ENCODE peak calls at places on chromosome 5, in four cellular contexts. W is RWPE1, K is mucosa of descending colon, J is natural killer cell. Q is an unnamed sample.

GRCh38 chr5:19862711-19863110 is 125.3 kb downstream of the CDH18 start:
- DNase-seq in W (no peak), J (no peak), K (no peak), Q (no peak)

GRCh38 chr5:35094966-35095365 is 47.2 kb upstream of the AGXT2 start:
- DNase-seq in K (no peak), W (no peak), J (no peak), Q (no peak)

GRCh38 chr5:14715481-14715880 is 51.0 kb downstream of the OTULIN start:
- DNase-seq in J (no peak), K (no peak), W (no peak), Q (no peak)

GRCh38 chr5:123735384-123735783 is 223.4 kb downstream of the CSNK1G3 start:
- DNase-seq in W (no peak), J (no peak), K (no peak), Q (no peak)

GRCh38 chr5:132751444-132751843 is 4.2 kb downstream of the CCNI2 start:
- DNase-seq in K (no peak), W (no peak), J (no peak), Q (no peak)

GRCh38 chr5:74641014-74641777 is 668 bp upstream of the ENC1 start:
- DNase-seq in W (peak), J (peak), K (peak), Q (peak)

GRCh38 chr5:38104497-38105230 is 153.7 kb upstream of the EGFLAM start:
- DNase-seq in K (no peak), J (no peak), W (no peak), Q (no peak)

GRCh38 chr5:93078082-93079038 is 502.7 kb downstream of the NR2F1-AS1 start:
- DNase-seq in J (no peak), K (peak), W (peak), Q (no peak)

GRCh38 chr5:38595149-38595725 is 38.8 kb upstream of the LIFR start:
- DNase-seq in J (no peak), W (no peak), K (no peak), Q (no peak)

GRCh38 chr5:17229308-17229707 is 11.9 kb downstream of the BASP1 start:
- DNase-seq in W (no peak), J (no peak), K (no peak), Q (no peak)

GRCh38 chr5:31407921-31408714 is 123.8 kb downstream of the DROSHA start:
- DNase-seq in W (peak), J (no peak), K (no peak), Q (no peak)

GRCh38 chr5:169667896-169668674 is 31.0 kb downstream of the DOCK2 start:
- DNase-seq in J (no peak), K (no peak), W (no peak), Q (no peak)

GRCh38 chr5:151925396-151925750 is 722 bp upstream of the GLRA1 start:
- DNase-seq in W (no peak), K (no peak), J (no peak), Q (no peak)

GRCh38 chr5:43533646-43534045 is 18.7 kb upstream of the C5orf34 start:
- DNase-seq in K (no peak), J (no peak), W (no peak), Q (no peak)

GRCh38 chr5:136276946-136277345 is 84.0 kb upstream of the SMIM32 start:
- DNase-seq in K (no peak), W (no peak), J (no peak), Q (no peak)

GRCh38 chr5:54243483-54244080 is 66.8 kb downstream of the ARL15 start:
- DNase-seq in W (peak), J (no peak), K (peak), Q (peak)

GRCh38 chr5:143135832-143136551 is 267.5 kb downstream of the NR3C1 start:
- DNase-seq in K (no peak), J (no peak), W (no peak), Q (no peak)

GRCh38 chr5:101142102-101142501 is 239.0 kb upstream of the ST8SIA4 start:
- DNase-seq in K (no peak), J (no peak), W (no peak), Q (no peak)

GRCh38 chr5:95238560-95239325 is 46.2 kb downstream of the MCTP1 start:
- DNase-seq in J (no peak), K (peak), W (peak), Q (no peak)

GRCh38 chr5:139851558-139851957 is 56.0 kb downstream of the PSD2 start:
- DNase-seq in W (no peak), K (no peak), J (no peak), Q (no peak)

GRCh38 chr5:143471041-143471509 is 67.6 kb upstream of the NR3C1 start:
- DNase-seq in J (no peak), W (no peak), K (no peak), Q (no peak)

GRCh38 chr5:76050131-76050530 is 33.1 kb upstream of the SV2C start:
- DNase-seq in W (peak), K (no peak), J (no peak), Q (no peak)

GRCh38 chr5:80213467-80213866 is 42.4 kb downstream of the SERINC5 start:
- DNase-seq in K (no peak), J (no peak), W (no peak), Q (no peak)

GRCh38 chr5:64872044-64872443 is 103.3 kb downstream of the CWC27 start:
- DNase-seq in J (no peak), W (no peak), K (no peak), Q (no peak)

GRCh38 chr5:131170540-131171275 is at the start of gene LYRM7:
- DNase-seq in K (peak), J (peak), W (peak), Q (peak)
- TF ChIP-seq CTCF in K (peak), J (no peak), W (no peak), Q (peak)

GRCh38 chr5:88827997-88828396 is 55.0 kb downstream of the MEF2C start:
- DNase-seq in J (no peak), K (no peak), W (no peak), Q (no peak)

GRCh38 chr5:88829773-88830172 is 53.2 kb downstream of the MEF2C start:
- DNase-seq in K (no peak), J (no peak), W (no peak), Q (no peak)

GRCh38 chr5:88826959-88827585 is 55.9 kb downstream of the MEF2C start:
- DNase-seq in J (no peak), W (no peak), K (peak), Q (no peak)

GRCh38 chr5:88830567-88830966 is 52.4 kb downstream of the MEF2C start:
- DNase-seq in K (no peak), J (no peak), W (no peak), Q (no peak)

DNA sequence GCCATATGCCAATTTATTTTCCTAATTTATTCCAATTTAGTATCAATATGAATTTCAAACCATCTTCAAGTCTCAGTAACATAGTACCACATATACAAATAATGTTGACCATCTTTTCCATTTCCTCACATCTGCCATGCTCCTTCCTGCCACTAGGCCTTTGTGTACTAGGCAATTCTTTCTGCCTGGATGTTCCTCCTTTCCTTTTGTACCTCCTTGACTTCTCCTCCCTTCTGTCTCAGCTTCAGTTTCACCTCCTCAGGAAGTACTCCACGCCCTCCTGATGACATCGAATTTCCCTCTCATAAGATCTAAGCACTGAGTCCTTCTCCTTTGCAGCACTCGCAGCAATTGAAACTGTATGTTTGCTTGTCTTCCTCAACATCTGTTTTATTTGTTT is 53.9 kb downstream of the MEF2C start:
- DNase-seq in W (no peak), K (no peak), J (no peak), Q (no peak)
- TF ChIP-seq CTCF in W (no peak), K (no peak), J (no peak), Q (peak)

GRCh38 chr5:163473613-163474243 is 13.3 kb downstream of the HMMR start:
- DNase-seq in J (no peak), K (no peak), W (peak), Q (no peak)
- TF ChIP-seq CTCF in J (peak), K (no peak), W (peak), Q (peak)

GRCh38 chr5:10854526-10855277 is 93.7 kb upstream of the DAP start:
- DNase-seq in J (no peak), K (peak), W (no peak), Q (no peak)
- TF ChIP-seq CTCF in J (no peak), K (no peak), W (no peak), Q (no peak)

DNA sequence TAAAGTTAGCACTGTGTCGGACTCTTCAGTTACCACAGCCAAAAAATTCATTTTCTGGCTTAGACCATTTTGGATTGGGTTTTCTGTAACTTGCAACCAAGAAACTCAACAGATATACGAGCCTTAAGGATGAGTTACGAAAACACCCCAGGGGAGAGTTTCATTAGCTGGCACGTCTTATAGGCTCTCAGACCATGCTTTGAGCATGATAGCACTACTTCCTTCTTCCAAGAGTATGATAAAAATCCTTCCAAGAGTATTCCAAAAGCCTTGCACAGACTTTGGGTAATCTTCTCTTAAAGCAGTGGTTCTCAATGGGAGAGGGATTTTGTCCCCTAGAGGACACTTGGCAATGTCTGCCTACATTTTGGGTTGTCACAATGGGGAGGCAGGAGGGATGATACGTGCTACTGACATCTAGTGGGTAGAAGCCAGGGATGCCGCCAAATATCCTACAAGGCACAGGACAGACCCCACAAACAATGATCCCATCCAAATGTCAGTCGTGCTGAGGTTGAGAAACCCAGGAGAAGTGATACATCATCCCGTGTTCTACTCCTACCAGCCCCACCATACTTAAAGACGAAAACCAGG is 64.8 kb downstream of the SMIM23 start:
- DNase-seq in J (no peak), K (no peak), W (peak), Q (no peak)
- TF ChIP-seq CTCF in J (no peak), K (no peak), W (no peak), Q (peak)

Q was measured in progenitor cell of endocrine pancreas.